ENCODE peak calls at places on chromosome 22, in nine cellular contexts. C is cardiac muscle cell; L is HFFc6; K is activated CD8-positive, alpha-beta T cell treated with anti-CD3 and anti-CD28 coated beads for 36 hours; N is cardiac fibroblast; D is lower leg skin; W is upper lobe of left lung; O is esophagus muscularis mucosa; E is coronary artery. Y is an unnamed sample.

GRCh38 chr22:46149493-46149997 is 781 bp upstream of the PPARA start:
- DNase-seq in N (peak), K (peak), C (peak), D (no peak), E (peak), O (no peak), W (peak), L (no peak), Y (no peak)

GRCh38 chr22:33451851-33452469 is 393.8 kb upstream of the SYN3 start:
- DNase-seq in N (no peak), W (no peak), E (no peak), K (no peak), C (peak), L (no peak), O (no peak), D (no peak), Y (no peak)

GRCh38 chr22:46081831-46082210 is 68.5 kb upstream of the PPARA start:
- DNase-seq in W (peak), E (no peak), L (no peak), K (no peak), D (no peak), C (no peak), O (no peak), N (no peak), Y (no peak)

GRCh38 chr22:23092217-23092955 is 22.1 kb downstream of the GNAZ start:
- DNase-seq in L (no peak), N (no peak), K (no peak), W (no peak), O (no peak), D (no peak), E (no peak), C (no peak), Y (no peak)

GRCh38 chr22:45999379-45999971 is 22.5 kb upstream of the WNT7B start:
- DNase-seq in L (no peak), W (no peak), D (no peak), E (no peak), O (no peak), N (no peak), K (peak), C (no peak), Y (no peak)

GRCh38 chr22:33785283-33785991 is 134.8 kb downstream of the LARGE1 start:
- DNase-seq in L (peak), K (no peak), E (no peak), W (no peak), N (peak), C (no peak), D (no peak), O (no peak), Y (no peak)

GRCh38 chr22:38943181-38943580 is 14.2 kb upstream of the APOBEC3A start:
- DNase-seq in C (no peak), O (no peak), K (no peak), D (no peak), W (peak), E (no peak), N (no peak), L (no peak), Y (no peak)

GRCh38 chr22:44028091-44028490 is 4.0 kb downstream of the PARVB start:
- DNase-seq in D (no peak), O (no peak), W (no peak), C (no peak), E (no peak), K (no peak), N (no peak), L (no peak), Y (no peak)

GRCh38 chr22:47094861-47095330 is 332.4 kb downstream of the TBC1D22A start:
- DNase-seq in K (no peak), C (no peak), N (peak), D (no peak), W (no peak), O (no peak), L (peak), E (no peak), Y (no peak)

GRCh38 chr22:38266120-38266519 is 6.7 kb downstream of the TMEM184B start:
- DNase-seq in O (no peak), E (no peak), C (no peak), L (no peak), N (peak), D (no peak), W (no peak), K (no peak), Y (no peak)

GRCh38 chr22:34454598-34454997 is 534.3 kb upstream of the LARGE1 start:
- DNase-seq in D (no peak), O (no peak), L (no peak), K (no peak), E (no peak), W (no peak), N (no peak), C (no peak), Y (no peak)

GRCh38 chr22:17949926-17950473 is 74.4 kb downstream of the MICAL3 start:
- DNase-seq in C (no peak), O (no peak), K (no peak), D (no peak), E (no peak), L (no peak), N (no peak), W (no peak), Y (no peak)

GRCh38 chr22:44448271-44448780 is 49.7 kb downstream of the RTL6 start:
- DNase-seq in D (peak), W (peak), K (no peak), E (no peak), C (no peak), O (no peak), L (peak), N (peak), Y (peak)

GRCh38 chr22:44837481-44837880 is 85.1 kb downstream of the ARHGAP8 start:
- DNase-seq in W (no peak), C (no peak), E (no peak), K (no peak), N (no peak), D (no peak), O (no peak), L (no peak), Y (no peak)

GRCh38 chr22:17579535-17579981 is 16.3 kb downstream of the SLC25A18 start:
- DNase-seq in C (no peak), E (no peak), O (no peak), N (no peak), K (no peak), D (no peak), L (no peak), W (no peak), Y (no peak)

GRCh38 chr22:46031965-46032851 is 55.2 kb upstream of the WNT7B start:
- DNase-seq in C (no peak), K (no peak), L (no peak), O (no peak), N (no peak), W (peak), E (peak), D (no peak), Y (no peak)

GRCh38 chr22:37314315-37315046 is 32.2 kb downstream of the CYTH4 start:
- DNase-seq in O (no peak), W (no peak), N (peak), K (peak), C (no peak), E (no peak), L (no peak), D (no peak), Y (no peak)

GRCh38 chr22:49307870-49308269 is 519.8 kb downstream of the BRD1 start:
- DNase-seq in E (peak), N (no peak), K (no peak), C (no peak), W (peak), O (no peak), L (no peak), D (no peak), Y (no peak)

DNA sequence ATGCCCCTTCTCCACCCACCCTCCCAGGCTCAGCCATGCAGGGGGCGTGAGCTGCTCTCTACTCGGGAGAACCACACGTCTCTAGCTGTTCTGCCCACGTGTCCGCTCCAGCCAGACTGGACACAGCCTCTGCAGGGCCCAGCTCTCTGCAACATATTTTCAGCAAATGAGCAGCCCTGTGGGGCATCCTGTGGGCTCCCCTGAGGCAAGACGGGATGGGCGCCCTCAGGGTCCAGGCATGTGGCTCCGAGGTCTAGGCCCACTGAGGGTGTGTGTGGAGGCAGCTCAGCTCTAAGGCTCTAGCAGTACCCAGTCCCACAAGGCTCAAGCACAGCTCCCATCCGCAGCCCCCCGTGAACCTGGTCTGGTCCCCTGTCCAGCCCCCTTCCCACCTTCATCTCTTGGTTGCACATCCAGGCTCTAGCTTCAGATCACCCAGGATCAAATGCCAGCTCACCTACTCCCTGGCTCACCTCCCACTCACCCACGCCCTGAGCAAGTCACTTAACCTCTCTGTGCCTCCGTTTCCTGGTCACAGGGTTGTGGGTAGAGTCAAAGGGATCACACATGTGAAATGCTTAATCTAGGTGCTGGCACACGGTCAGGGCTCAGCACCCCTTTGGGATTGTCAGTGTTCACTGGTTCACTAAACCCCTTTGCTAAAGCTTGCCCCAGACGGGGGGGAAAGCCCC is 57.8 kb upstream of the TCF20 start:
- DNase-seq in O (no peak), W (no peak), N (no peak), K (peak), L (no peak), D (no peak), E (no peak), C (no peak), Y (no peak)
- TF ChIP-seq CTCF in O (no peak), W (no peak), N (no peak), K (no peak), L (no peak), D (no peak), E (no peak), C (no peak), Y (no peak)

DNA sequence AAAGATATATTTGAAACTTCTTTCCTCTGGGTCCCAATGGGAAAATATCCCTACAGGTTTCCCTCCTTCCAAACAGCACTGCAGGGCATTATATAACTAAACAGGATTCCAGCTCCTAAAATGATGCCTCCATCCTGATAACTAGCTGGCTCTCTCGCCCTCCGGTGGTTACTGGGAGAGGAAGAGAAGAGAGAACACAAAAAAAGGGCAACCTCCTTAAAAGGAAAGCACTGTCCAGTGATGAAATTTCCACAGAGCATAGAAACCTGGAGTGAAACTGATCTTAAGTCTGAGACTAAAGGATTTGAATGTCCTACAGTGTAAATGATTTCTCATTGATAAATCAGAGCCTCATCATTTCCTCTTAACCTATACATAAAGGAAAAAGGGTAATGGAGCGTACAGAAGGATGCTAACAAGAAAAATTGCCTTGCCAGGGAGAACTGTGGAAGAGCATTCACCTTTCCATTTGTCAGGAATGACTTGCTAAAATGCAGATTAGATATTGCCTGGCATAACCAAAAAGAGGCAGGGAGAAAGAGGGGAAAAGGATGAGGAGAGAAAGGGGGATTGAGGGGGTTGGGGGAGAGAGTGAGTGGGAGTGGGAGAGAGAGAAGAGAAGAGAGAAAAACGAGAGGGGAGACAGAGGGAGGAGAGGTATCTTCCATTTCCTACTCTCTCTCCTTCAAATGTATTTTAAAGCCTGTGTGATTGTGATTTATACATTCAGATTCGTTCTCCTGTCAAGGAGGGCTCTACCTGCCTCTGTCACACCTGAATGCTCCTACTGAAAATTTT is 121.4 kb downstream of the APOL5 start:
- DNase-seq in O (no peak), W (no peak), D (no peak), L (peak), N (peak), E (no peak), K (peak), C (peak), Y (peak)
- TF ChIP-seq CTCF in O (peak), W (peak), D (no peak), L (peak), N (peak), E (no peak), K (no peak), C (peak), Y (peak)

GRCh38 chr22:28112548-28113043 is 193.5 kb upstream of the PITPNB start:
- DNase-seq in E (no peak), O (no peak), L (peak), D (peak), W (no peak), C (peak), N (peak), K (no peak), Y (no peak)
- TF ChIP-seq CTCF in E (no peak), O (peak), L (peak), D (no peak), W (peak), C (peak), N (peak), K (no peak), Y (peak)

GRCh38 chr22:21643533-21644357 is 1.6 kb downstream of the SDF2L1 start:
- DNase-seq in O (no peak), K (peak), D (no peak), N (no peak), C (no peak), W (no peak), L (no peak), E (no peak), Y (no peak)

GRCh38 chr22:21640810-21641209 is 1.3 kb upstream of the SDF2L1 start:
- DNase-seq in D (no peak), L (no peak), O (no peak), E (no peak), N (no peak), W (no peak), K (no peak), C (no peak), Y (no peak)

GRCh38 chr22:21641795-21642583 is at the start of gene SDF2L1:
- DNase-seq in C (peak), O (peak), D (peak), E (peak), L (peak), W (peak), N (peak), K (peak), Y (peak)

GRCh38 chr22:21641417-21641794 is 696 bp upstream of the SDF2L1 start:
- DNase-seq in L (peak), K (no peak), C (peak), W (peak), N (peak), D (no peak), O (no peak), E (no peak), Y (no peak)

GRCh38 chr22:21642584-21643448 is 714 bp downstream of the SDF2L1 start:
- DNase-seq in E (no peak), C (peak), L (peak), K (peak), W (peak), O (no peak), N (peak), D (no peak), Y (no peak)
- TF ChIP-seq CTCF in E (no peak), C (peak), L (peak), K (peak), W (peak), O (peak), N (peak), D (no peak), Y (peak)

GRCh38 chr22:27438271-27438980 is 363.1 kb downstream of the MN1 start:
- DNase-seq in L (no peak), K (no peak), E (no peak), O (no peak), D (no peak), N (peak), W (no peak), C (no peak), Y (no peak)
- TF ChIP-seq CTCF in L (no peak), K (no peak), E (no peak), O (no peak), D (no peak), N (no peak), W (no peak), C (no peak), Y (peak)

GRCh38 chr22:24191381-24191841 is 10.1 kb downstream of the SUSD2 start:
- DNase-seq in C (no peak), L (no peak), E (no peak), K (no peak), W (no peak), O (no peak), D (no peak), N (no peak), Y (no peak)
- TF ChIP-seq CTCF in C (no peak), L (peak), E (no peak), K (no peak), W (no peak), O (no peak), D (no peak), N (peak), Y (no peak)

DNA sequence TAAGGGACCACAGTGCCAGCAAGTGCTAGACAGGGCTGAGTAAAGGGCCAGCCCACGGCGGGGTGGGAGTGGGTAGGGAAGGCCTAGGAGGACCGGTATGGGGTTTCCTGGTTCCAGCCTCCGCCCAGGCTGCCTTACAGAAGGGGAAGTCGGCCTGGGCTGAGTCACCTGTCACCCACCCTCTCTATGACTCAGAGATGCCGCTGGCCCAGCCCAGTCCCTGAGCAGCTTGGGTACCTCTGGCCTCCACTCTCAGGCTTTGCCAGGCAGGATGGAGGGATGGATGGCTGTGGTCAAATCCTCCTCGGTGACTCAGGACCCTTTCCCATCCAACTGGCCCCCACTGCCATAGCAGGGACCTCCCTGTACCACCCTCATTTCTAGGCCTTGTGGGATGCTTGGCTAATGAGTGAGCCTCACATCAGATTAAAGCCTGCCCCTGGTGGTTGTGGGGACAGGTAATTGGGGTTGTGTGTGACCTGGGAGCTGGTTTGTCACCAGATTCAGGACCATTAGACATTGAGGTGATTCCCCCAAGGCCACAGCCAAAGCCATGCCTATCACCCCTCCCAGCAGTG is 13.9 kb downstream of the SLC35E4 start:
- DNase-seq in O (no peak), E (no peak), W (peak), D (peak), L (peak), N (peak), C (no peak), K (peak), Y (no peak)
- TF ChIP-seq CTCF in O (no peak), E (no peak), W (no peak), D (no peak), L (peak), N (peak), C (no peak), K (peak), Y (no peak)